ENCODE peak calls at places on chromosomes 3 and 15, in five cellular contexts. U is cardiac muscle cell, C is Peyer's patch, R is psoas muscle, N is PC-3. F is an unnamed sample. For H3K27me3, the result is how much of the 10 kb centered on the place peaks cover.

GRCh38 chr15:78088773-78089080 is 3.6 kb upstream of the SH2D7 start:
- DNase-seq in U (no peak), C (peak), R (no peak), N (no peak), F (no peak)

GRCh38 chr3:41430886-41431285 is 231.6 kb downstream of the CTNNB1 start:
- DNase-seq in U (no peak), C (no peak), R (no peak), N (no peak), F (no peak)

GRCh38 chr3:157836022-157836421 is 270.2 kb downstream of the SHOX2 start:
- DNase-seq in U (no peak), C (no peak), R (peak), N (no peak), F (no peak)

GRCh38 chr15:52171807-52172206 is 19.4 kb downstream of the GNB5 start:
- DNase-seq in U (no peak), C (no peak), R (no peak), N (no peak), F (no peak)

GRCh38 chr3:153399636-153400035 is 237.6 kb downstream of the RAP2B start:
- DNase-seq in U (no peak), C (no peak), R (no peak), N (no peak), F (no peak)

GRCh38 chr3:190577225-190577624 is 63.3 kb downstream of the IL1RAP start:
- DNase-seq in U (no peak), C (no peak), R (no peak), N (no peak), F (no peak)

GRCh38 chr15:55357774-55358173 is 38.8 kb downstream of the PIGB start:
- DNase-seq in U (no peak), C (no peak), R (no peak), N (peak), F (no peak)

GRCh38 chr15:73927003-73927475 is 777 bp downstream of the LOXL1 start:
- DNase-seq in U (peak), C (peak), R (peak), N (peak), F (peak)

GRCh38 chr3:72657666-72658065 is 190.6 kb downstream of the SHQ1 start:
- DNase-seq in U (no peak), C (no peak), R (no peak), N (peak), F (no peak)

GRCh38 chr3:194587438-194587931 is 45.7 kb downstream of the TMEM44 start:
- DNase-seq in U (no peak), C (no peak), R (peak), N (peak), F (no peak)

GRCh38 chr15:79635897-79636596 is 203.9 kb downstream of the MINAR1 start:
- DNase-seq in U (no peak), C (no peak), R (no peak), N (peak), F (no peak)
- H3K4me3 ChIP-seq in U (no peak), C (no peak), R (no peak), N (no peak), F (no peak)

DNA sequence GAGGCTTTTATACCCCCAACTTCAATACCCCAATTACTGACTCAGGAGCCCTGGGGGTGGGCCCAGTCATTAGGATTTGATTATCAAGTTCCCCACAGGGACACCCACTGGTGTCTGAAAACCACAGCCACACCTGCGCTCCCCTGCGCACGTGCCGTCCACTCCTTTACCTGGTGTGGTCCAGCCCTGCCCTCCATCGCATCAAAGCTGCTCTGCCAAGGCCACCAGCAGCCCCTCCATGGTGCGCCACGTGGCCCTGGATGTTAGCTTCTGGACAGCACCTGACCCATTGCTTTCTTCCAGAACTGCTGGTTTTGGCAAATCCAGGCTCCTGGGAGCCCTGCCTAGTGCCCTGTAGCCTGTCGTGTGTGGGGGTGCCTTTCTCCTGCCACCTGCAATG is 136.3 kb downstream of the NSMCE3 start:
- DNase-seq in U (no peak), C (no peak), R (no peak), N (no peak), F (no peak)
- TF ChIP-seq CTCF in U (no peak), C (no peak), R (no peak), N (no peak), F (no peak)

GRCh38 chr3:193515884-193516438 is 38.7 kb downstream of the ATP13A4 start:
- DNase-seq in U (no peak), C (no peak), R (no peak), N (no peak), F (no peak)
- H3K27me3 ChIP-seq in U (under half), C (under half), R (under half), N (half or more), F (under half)

DNA sequence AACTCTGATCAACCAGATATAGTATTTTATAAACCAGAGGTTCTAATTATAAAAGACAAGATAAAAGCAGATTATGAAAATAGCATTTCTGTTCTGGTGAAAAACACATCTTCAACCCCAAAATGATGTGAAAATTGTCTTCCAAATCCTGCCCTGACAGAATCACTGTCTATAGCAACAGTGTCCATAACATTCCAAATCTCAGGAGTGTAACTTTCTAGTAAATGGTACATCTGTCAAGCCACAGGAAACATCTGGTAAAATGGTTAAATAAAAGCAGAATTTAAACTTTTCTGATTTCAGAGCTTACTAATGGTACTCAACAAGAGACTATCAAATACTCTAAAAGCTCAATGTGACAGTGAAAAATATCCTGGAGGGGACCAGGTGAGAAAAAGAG is 60.5 kb downstream of the VGLL4 start:
- DNase-seq in U (no peak), C (no peak), R (no peak), N (no peak), F (no peak)
- H3K4me3 ChIP-seq in U (no peak), C (no peak), R (no peak), N (no peak), F (no peak)

GRCh38 chr3:185928532-185928931 is 9.3 kb downstream of the TRA2B start:
- DNase-seq in U (no peak), C (no peak), R (no peak), N (no peak), F (no peak)
- TF ChIP-seq CTCF in U (no peak), C (no peak), R (no peak), N (no peak), F (no peak)

DNA sequence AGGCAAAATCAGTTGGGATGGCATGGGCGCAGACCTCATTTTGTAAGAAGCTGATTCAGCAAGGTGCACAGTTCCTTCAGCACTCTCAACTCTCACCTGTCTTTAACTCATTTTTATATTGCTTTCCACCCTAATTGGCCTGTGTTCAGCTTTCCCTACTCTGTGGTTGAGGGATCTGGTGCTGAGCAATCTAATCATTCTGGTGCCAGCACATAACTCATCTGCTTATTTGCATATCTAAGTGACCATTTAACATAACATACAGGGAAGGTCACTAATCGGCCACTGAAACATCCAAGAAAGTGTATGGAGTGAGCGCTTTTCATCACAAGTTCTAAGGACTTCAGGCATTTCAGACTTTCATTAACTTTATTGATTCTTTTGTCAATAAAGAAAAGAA is 303.4 kb upstream of the ROPN1 start:
- DNase-seq in U (no peak), C (no peak), R (no peak), N (no peak), F (no peak)
- H3K27me3 ChIP-seq in U (under half), C (under half), R (under half), N (under half), F (under half)

GRCh38 chr3:108461641-108462040 is 48.8 kb downstream of the MYH15 start:
- DNase-seq in U (no peak), C (no peak), R (no peak), N (no peak), F (no peak)

GRCh38 chr3:108468577-108468976 is 41.8 kb downstream of the MYH15 start:
- DNase-seq in U (no peak), C (no peak), R (no peak), N (no peak), F (no peak)

GRCh38 chr3:108459225-108459624 is 51.2 kb downstream of the MYH15 start:
- DNase-seq in U (no peak), C (no peak), R (no peak), N (no peak), F (no peak)

DNA sequence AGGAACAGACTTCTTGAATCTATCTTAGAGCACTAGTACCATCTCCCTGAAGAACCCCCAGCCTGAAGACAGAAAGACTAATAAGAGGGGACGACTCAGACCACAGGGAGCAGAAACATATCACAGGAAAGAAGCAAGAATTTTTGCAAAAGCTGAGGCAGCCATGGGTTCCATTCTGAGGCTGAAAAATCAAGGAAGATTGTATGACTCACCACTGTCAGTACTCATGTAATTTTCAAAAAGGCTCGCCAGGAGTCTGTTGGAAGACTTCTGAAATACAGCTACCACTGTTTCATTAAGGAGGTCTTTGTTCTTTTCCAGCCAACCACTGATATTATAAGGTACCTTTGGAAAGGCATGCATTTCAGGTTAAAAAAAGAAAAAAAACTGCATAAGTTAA is 47.5 kb downstream of the MYH15 start:
- DNase-seq in U (no peak), C (no peak), R (no peak), N (peak), F (no peak)
- H3K4me3 ChIP-seq in U (no peak), C (no peak), R (no peak), N (no peak), F (no peak)

F was measured in BE2C.